ENCODE peak calls at places on chromosome 13, in seven cellular contexts. K is breast epithelium; X is CD8-positive, alpha-beta T cell; I is endodermal cell; A is endothelial cell; N is CD4-positive, alpha-beta T cell; Z is glutamatergic neuron. J is an unnamed sample.

GRCh38 chr13:44652223-44652622 is 76.1 kb upstream of the TSC22D1 start:
- DNase-seq in K (no peak), X (no peak), I (no peak), A (no peak), N (no peak), Z (no peak), J (no peak)

GRCh38 chr13:97108535-97108910 is 113.6 kb upstream of the MBNL2 start:
- DNase-seq in K (no peak), X (no peak), I (no peak), A (no peak), N (no peak), Z (no peak), J (no peak)

GRCh38 chr13:23407996-23408395 is 25.5 kb downstream of the SACS start:
- DNase-seq in K (no peak), X (no peak), I (no peak), A (no peak), N (no peak), Z (no peak), J (no peak)

GRCh38 chr13:65856464-65856863 is 1373.7 kb downstream of the PCDH9 start:
- DNase-seq in K (no peak), X (no peak), I (no peak), A (no peak), N (no peak), Z (no peak), J (no peak)

GRCh38 chr13:99322297-99323103 is 15.3 kb upstream of the GPR183 start:
- DNase-seq in K (no peak), X (peak), I (no peak), A (no peak), N (no peak), Z (no peak), J (peak)

GRCh38 chr13:30382836-30383525 is 39.3 kb upstream of the UBE2L5 start:
- DNase-seq in K (no peak), X (no peak), I (no peak), A (no peak), N (no peak), Z (no peak), J (no peak)

GRCh38 chr13:91302070-91302469 is 45.4 kb upstream of the MIR17HG start:
- DNase-seq in K (no peak), X (no peak), I (no peak), A (no peak), N (no peak), Z (no peak), J (peak)

GRCh38 chr13:52156724-52157251 is 2.6 kb downstream of the NEK3 start:
- DNase-seq in K (no peak), X (no peak), I (no peak), A (no peak), N (no peak), Z (no peak), J (no peak)

GRCh38 chr13:84037937-84038464 is 155.7 kb upstream of the SLITRK1 start:
- DNase-seq in K (no peak), X (no peak), I (peak), A (no peak), N (no peak), Z (no peak), J (no peak)

GRCh38 chr13:60759499-60759898 is 362.5 kb downstream of the TDRD3 start:
- DNase-seq in K (no peak), X (no peak), I (peak), A (peak), N (no peak), Z (no peak), J (no peak)

GRCh38 chr13:34361528-34361927 is 543.6 kb downstream of the RFC3 start:
- DNase-seq in K (no peak), X (no peak), I (no peak), A (no peak), N (no peak), Z (no peak), J (no peak)

GRCh38 chr13:52130641-52131040 is 1.8 kb upstream of the NEK5 start:
- DNase-seq in K (no peak), X (no peak), I (no peak), A (no peak), N (no peak), Z (no peak), J (no peak)

GRCh38 chr13:51148952-51149573 is 38.0 kb upstream of the C13orf42 start:
- DNase-seq in K (peak), X (no peak), I (peak), A (peak), N (no peak), Z (peak), J (no peak)

GRCh38 chr13:113162783-113163685 is 4.6 kb downstream of the PROZ start:
- DNase-seq in K (peak), X (no peak), I (peak), A (no peak), N (no peak), Z (no peak), J (no peak)

GRCh38 chr13:102729560-102730275 is 34.9 kb upstream of the METTL21C start:
- DNase-seq in K (no peak), X (no peak), I (no peak), A (no peak), N (no peak), Z (no peak), J (no peak)

GRCh38 chr13:73299787-73300186 is 241.0 kb downstream of the KLF5 start:
- DNase-seq in K (no peak), X (no peak), I (no peak), A (no peak), N (no peak), Z (no peak), J (no peak)

GRCh38 chr13:77289844-77290243 is 37.0 kb downstream of the MYCBP2 start:
- DNase-seq in K (no peak), X (no peak), I (no peak), A (no peak), N (no peak), Z (no peak), J (no peak)

GRCh38 chr13:47480121-47480520 is 521.0 kb downstream of the SUCLA2 start:
- DNase-seq in K (no peak), X (no peak), I (no peak), A (no peak), N (no peak), Z (no peak), J (no peak)

DNA sequence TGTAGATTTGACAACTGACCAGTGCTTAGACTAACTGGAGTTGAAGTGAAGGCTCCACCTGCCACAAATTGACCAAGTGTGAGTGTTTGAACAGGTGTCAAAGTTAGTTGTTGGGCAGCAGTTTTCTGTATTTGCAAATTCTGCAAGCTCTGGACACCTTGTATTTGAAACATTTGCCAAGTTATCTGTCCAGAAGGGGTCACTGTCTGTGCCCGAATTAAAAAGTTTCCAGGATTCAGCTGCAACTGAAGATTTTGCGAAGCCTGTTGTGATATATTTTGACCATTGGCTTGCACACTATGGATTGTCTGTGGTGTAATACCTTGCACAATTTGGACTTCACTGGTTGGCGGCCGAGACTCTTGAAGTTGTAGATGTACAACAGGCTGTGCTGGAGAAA is 1690.7 kb downstream of the SLITRK5 start:
- DNase-seq in K (no peak), X (no peak), I (no peak), A (no peak), N (no peak), Z (no peak), J (no peak)
- TF ChIP-seq CTCF in K (no peak), X (no peak), I (peak), A (no peak), N (no peak), Z (no peak), J (no peak)

GRCh38 chr13:20942938-20943518 is 40.5 kb upstream of the XPO4 start:
- DNase-seq in K (no peak), X (no peak), I (no peak), A (no peak), N (no peak), Z (no peak), J (no peak)

GRCh38 chr13:20939662-20940061 is 37.1 kb upstream of the XPO4 start:
- DNase-seq in K (no peak), X (no peak), I (peak), A (no peak), N (no peak), Z (no peak), J (no peak)

GRCh38 chr13:20940083-20940482 is 37.5 kb upstream of the XPO4 start:
- DNase-seq in K (no peak), X (no peak), I (no peak), A (no peak), N (no peak), Z (no peak), J (no peak)

GRCh38 chr13:20945952-20946383 is 43.4 kb upstream of the XPO4 start:
- DNase-seq in K (no peak), X (no peak), I (peak), A (peak), N (no peak), Z (peak), J (no peak)

DNA sequence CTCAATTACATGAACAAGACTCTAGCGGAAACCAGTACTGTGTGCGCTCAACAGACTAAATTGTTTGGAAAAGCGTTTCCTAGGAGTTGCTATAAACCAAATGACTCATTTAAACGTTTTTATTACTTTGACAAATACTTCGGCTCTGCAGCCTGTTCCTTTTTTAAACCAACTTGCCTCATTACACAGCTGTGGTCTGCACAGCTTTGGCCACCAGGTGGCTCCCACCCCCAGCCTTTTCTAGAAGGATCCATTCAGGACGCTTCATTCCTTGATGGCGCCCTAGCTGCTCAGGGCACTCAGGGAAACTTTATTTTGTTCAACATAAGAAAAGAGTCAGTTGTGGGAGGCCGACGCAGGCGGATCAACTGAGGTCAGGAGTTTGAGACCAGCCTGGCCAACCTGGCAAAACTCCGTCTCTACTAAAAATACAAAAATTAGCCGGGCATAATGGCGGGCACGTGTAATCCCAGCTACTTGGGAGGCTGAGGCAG is 41.0 kb upstream of the XPO4 start:
- DNase-seq in K (peak), X (peak), I (peak), A (peak), N (peak), Z (peak), J (peak)
- TF ChIP-seq CTCF in K (peak), X (peak), I (peak), A (peak), N (peak), Z (peak), J (peak)

GRCh38 chr13:46321494-46322225 is 65.4 kb downstream of the RUBCNL start:
- DNase-seq in K (peak), X (peak), I (peak), A (peak), N (peak), Z (peak), J (peak)
- TF ChIP-seq CTCF in K (peak), X (peak), I (peak), A (peak), N (peak), Z (peak), J (peak)

DNA sequence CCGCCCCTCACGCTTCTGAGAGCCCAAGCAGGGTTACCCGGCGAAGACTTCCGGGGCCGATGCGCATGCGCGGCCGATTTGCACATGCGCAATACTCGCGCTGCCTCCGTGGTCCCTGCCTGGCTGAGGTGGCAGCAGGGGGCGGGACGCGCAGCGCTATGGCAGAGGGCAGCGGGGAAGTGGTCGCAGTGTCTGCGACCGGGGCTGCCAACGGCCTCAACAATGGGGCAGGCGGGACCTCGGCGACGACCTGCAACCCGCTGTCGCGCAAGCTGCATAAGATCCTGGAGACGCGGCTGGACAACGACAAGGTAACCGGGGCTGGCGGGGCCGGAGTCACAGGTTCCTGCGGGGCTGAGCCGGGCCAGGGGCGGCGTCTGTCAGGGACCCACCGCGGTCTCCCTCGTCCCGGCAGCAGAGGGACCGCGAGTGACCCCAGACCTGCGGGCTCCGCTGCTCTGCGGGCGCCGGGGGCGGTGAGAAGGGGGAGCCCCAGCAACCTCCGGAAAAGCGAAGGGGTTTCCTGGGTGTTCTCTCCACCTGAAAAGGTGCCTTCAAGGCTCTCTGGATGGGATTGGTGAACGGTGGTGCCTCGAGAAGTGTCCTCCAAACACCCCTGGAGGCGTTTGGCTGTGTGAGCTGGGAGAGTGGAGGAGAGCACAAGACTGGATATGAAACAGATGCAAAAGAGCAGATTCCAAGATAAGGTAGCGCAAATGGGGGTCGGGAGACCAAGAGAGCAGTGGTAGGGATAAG is at the start of gene COG6:
- DNase-seq in K (peak), X (peak), I (peak), A (peak), N (peak), Z (peak), J (peak)
- TF ChIP-seq CTCF in K (no peak), X (no peak), I (peak), A (no peak), N (peak), Z (no peak), J (no peak)

GRCh38 chr13:107641574-107641973 is 573.8 kb downstream of the LIG4 start:
- DNase-seq in K (no peak), X (no peak), I (no peak), A (no peak), N (no peak), Z (no peak), J (no peak)
- TF ChIP-seq CTCF in K (no peak), X (no peak), I (no peak), A (no peak), N (no peak), Z (no peak), J (no peak)

GRCh38 chr13:111216166-111216960 is 101.3 kb downstream of the ARHGEF7 start:
- DNase-seq in K (no peak), X (peak), I (peak), A (no peak), N (peak), Z (peak), J (peak)
- TF ChIP-seq CTCF in K (peak), X (peak), I (peak), A (peak), N (peak), Z (peak), J (peak)

GRCh38 chr13:53216767-53217166 is 188.2 kb downstream of the OLFM4 start:
- DNase-seq in K (no peak), X (no peak), I (no peak), A (no peak), N (no peak), Z (no peak), J (no peak)
- TF ChIP-seq CTCF in K (no peak), X (no peak), I (no peak), A (no peak), N (no peak), Z (no peak), J (no peak)